ENCODE peak calls at places on chromosomes 1 and 21, in ten cellular contexts. U, Y, Z, S, W, A, O, F, P and I are unnamed samples.

GRCh38 chr21:23101111-23101510 is 2102.9 kb downstream of the NCAM2 start:
- DNase-seq in U (no peak), Y (no peak), Z (no peak), S (no peak), W (no peak), A (no peak), O (no peak), F (no peak), P (no peak), I (no peak)

GRCh38 chr1:204589409-204590038 is 73.3 kb downstream of the MDM4 start:
- DNase-seq in U (no peak), Y (peak), Z (no peak), S (peak), W (no peak), A (no peak), O (no peak), F (no peak), P (no peak), I (no peak)

GRCh38 chr1:24112381-24113169 is 640 bp upstream of the MYOM3 start:
- DNase-seq in U (peak), Y (peak), Z (peak), S (peak), W (peak), A (no peak), O (peak), F (peak), P (peak), I (peak)

GRCh38 chr1:156999596-157000320 is 45.8 kb downstream of the ARHGEF11 start:
- DNase-seq in U (no peak), Y (no peak), Z (no peak), S (no peak), W (no peak), A (no peak), O (no peak), F (no peak), P (no peak), I (no peak)

GRCh38 chr21:34085129-34085528 is 11.8 kb downstream of the MRPS6 start:
- DNase-seq in U (no peak), Y (no peak), Z (no peak), S (no peak), W (no peak), A (no peak), O (no peak), F (no peak), P (no peak), I (no peak)

GRCh38 chr1:106637566-106637965 is 418.9 kb upstream of the PRMT6 start:
- DNase-seq in U (no peak), Y (no peak), Z (no peak), S (no peak), W (no peak), A (no peak), O (no peak), F (no peak), P (no peak), I (no peak)

GRCh38 chr1:66175581-66175980 is 358.4 kb upstream of the SGIP1 start:
- DNase-seq in U (no peak), Y (no peak), Z (no peak), S (no peak), W (no peak), A (no peak), O (no peak), F (no peak), P (no peak), I (no peak)

GRCh38 chr1:7808253-7808844 is 24.3 kb downstream of the PER3 start:
- DNase-seq in U (peak), Y (peak), Z (no peak), S (peak), W (peak), A (no peak), O (no peak), F (no peak), P (peak), I (peak)

GRCh38 chr21:44552681-44553080 is 1.4 kb upstream of the KRTAP10-2 start:
- DNase-seq in U (no peak), Y (no peak), Z (no peak), S (no peak), W (no peak), A (no peak), O (no peak), F (no peak), P (no peak), I (no peak)

GRCh38 chr1:43836267-43836951 is 97.2 kb upstream of the ARTN start:
- DNase-seq in U (peak), Y (no peak), Z (peak), S (peak), W (peak), A (no peak), O (no peak), F (no peak), P (peak), I (peak)

GRCh38 chr1:6603424-6603850 is 768 bp upstream of the KLHL21 start:
- DNase-seq in U (no peak), Y (peak), Z (no peak), S (peak), W (no peak), A (peak), O (peak), F (no peak), P (peak), I (no peak)

GRCh38 chr1:24793762-24794161 is 48.5 kb downstream of the CLIC4 start:
- DNase-seq in U (no peak), Y (peak), Z (no peak), S (peak), W (no peak), A (no peak), O (no peak), F (no peak), P (no peak), I (no peak)

GRCh38 chr1:1166642-1167415 is 6.9 kb upstream of the TTLL10 start:
- DNase-seq in U (no peak), Y (no peak), Z (no peak), S (no peak), W (no peak), A (no peak), O (no peak), F (no peak), P (no peak), I (no peak)

GRCh38 chr1:156060937-156061636 is at the start of gene RAB25:
- DNase-seq in U (no peak), Y (no peak), Z (peak), S (no peak), W (no peak), A (no peak), O (no peak), F (no peak), P (no peak), I (peak)

GRCh38 chr1:53962395-53962794 is 16.2 kb downstream of the LRRC42 start:
- DNase-seq in U (no peak), Y (no peak), Z (no peak), S (no peak), W (no peak), A (no peak), O (no peak), F (no peak), P (no peak), I (no peak)

GRCh38 chr1:9621032-9621431 is 30.5 kb upstream of the PIK3CD start:
- DNase-seq in U (no peak), Y (no peak), Z (no peak), S (no peak), W (no peak), A (no peak), O (no peak), F (no peak), P (no peak), I (no peak)

GRCh38 chr1:207343675-207344074 is 22.2 kb downstream of the CD55 start:
- DNase-seq in U (no peak), Y (no peak), Z (no peak), S (no peak), W (no peak), A (no peak), O (no peak), F (no peak), P (no peak), I (no peak)

GRCh38 chr1:27772071-27772470 is 948 bp upstream of the STX12 start:
- DNase-seq in U (no peak), Y (peak), Z (no peak), S (peak), W (no peak), A (no peak), O (no peak), F (no peak), P (no peak), I (no peak)

GRCh38 chr1:220363196-220363831 is 91.1 kb upstream of the RAB3GAP2 start:
- DNase-seq in U (no peak), Y (no peak), Z (no peak), S (peak), W (no peak), A (no peak), O (no peak), F (no peak), P (peak), I (no peak)

GRCh38 chr1:205483372-205483771 is 21.1 kb upstream of the CDK18 start:
- DNase-seq in U (no peak), Y (no peak), Z (no peak), S (no peak), W (no peak), A (no peak), O (no peak), F (no peak), P (no peak), I (no peak)

GRCh38 chr1:231844986-231845502 is 218.5 kb downstream of the DISC1 start:
- DNase-seq in U (no peak), Y (no peak), Z (no peak), S (no peak), W (no peak), A (no peak), O (no peak), F (peak), P (peak), I (no peak)

GRCh38 chr1:8394456-8395321 is 76.8 kb downstream of the SLC45A1 start:
- DNase-seq in U (no peak), Y (peak), Z (no peak), S (peak), W (no peak), A (no peak), O (no peak), F (no peak), P (peak), I (no peak)

GRCh38 chr21:40049031-40049958 is 182.1 kb downstream of the PCP4 start:
- DNase-seq in U (peak), Y (no peak), Z (no peak), S (peak), W (peak), A (no peak), O (no peak), F (peak), P (peak), I (peak)

GRCh38 chr1:37922767-37923550 is 23.9 kb downstream of the INPP5B start:
- DNase-seq in U (no peak), Y (no peak), Z (no peak), S (no peak), W (no peak), A (no peak), O (no peak), F (no peak), P (no peak), I (no peak)

GRCh38 chr1:97396463-97396862 is 524.4 kb downstream of the DPYD start:
- DNase-seq in U (no peak), Y (no peak), Z (no peak), S (no peak), W (no peak), A (no peak), O (no peak), F (no peak), P (peak), I (no peak)

GRCh38 chr1:32876341-32877210 is 5.9 kb upstream of the FNDC5 start:
- DNase-seq in U (peak), Y (peak), Z (no peak), S (peak), W (peak), A (no peak), O (peak), F (no peak), P (peak), I (peak)

GRCh38 chr21:29316029-29316742 is 17.5 kb downstream of the BACH1 start:
- DNase-seq in U (no peak), Y (no peak), Z (no peak), S (no peak), W (no peak), A (no peak), O (no peak), F (no peak), P (no peak), I (no peak)

GRCh38 chr1:179709841-179710329 is 33.2 kb upstream of the FAM163A start:
- DNase-seq in U (no peak), Y (peak), Z (no peak), S (peak), W (peak), A (no peak), O (no peak), F (no peak), P (peak), I (no peak)